ENCODE peak calls at places on chromosomes 12 and 14, in five cellular contexts. U is memory B cell, D is type B pancreatic cell, O is T-helper 17 cell, R is foreskin fibroblast. L is an unnamed sample.

GRCh38 chr12:56298828-56299227 is 1.3 kb downstream of the CS start:
- DNase-seq in D (no peak), O (no peak), U (no peak), R (no peak), L (no peak)

GRCh38 chr12:114562654-114563053 is 121.3 kb downstream of the TBX3 start:
- DNase-seq in R (no peak), U (no peak), D (no peak), O (no peak), L (no peak)

GRCh38 chr14:102645746-102646440 is 53.4 kb downstream of the RCOR1 start:
- DNase-seq in R (no peak), D (no peak), O (no peak), U (no peak), L (no peak)

GRCh38 chr14:71539660-71540285 is 392.5 kb upstream of the RGS6 start:
- DNase-seq in O (no peak), R (no peak), U (no peak), D (no peak), L (no peak)

GRCh38 chr14:92607702-92608429 is 94.3 kb downstream of the RIN3 start:
- DNase-seq in O (no peak), R (peak; percentile 76), U (no peak), D (no peak), L (no peak)

GRCh38 chr14:46377305-46377704 is 274.3 kb downstream of the RPL10L start:
- DNase-seq in U (no peak), O (no peak), D (no peak), R (no peak), L (no peak)

GRCh38 chr14:102591372-102591943 is 991 bp upstream of the RCOR1 start:
- DNase-seq in U (no peak), R (no peak), D (peak; percentile 75), O (peak; percentile 12), L (no peak)

GRCh38 chr12:55585817-55586216 is 13.5 kb downstream of the OR2AP1 start:
- DNase-seq in O (no peak), U (no peak), D (no peak), R (no peak), L (no peak)

GRCh38 chr12:6238875-6239274 is 38.7 kb downstream of the CD9 start:
- DNase-seq in R (no peak), O (no peak), D (no peak), U (no peak), L (no peak)

GRCh38 chr14:61578745-61579144 is 116.6 kb upstream of the HIF1A start:
- DNase-seq in D (no peak), U (no peak), O (no peak), R (no peak), L (no peak)

GRCh38 chr12:123471374-123472068 is 13.6 kb downstream of the SNRNP35 start:
- DNase-seq in U (no peak), O (no peak), R (peak; percentile 79), D (no peak), L (no peak)

GRCh38 chr12:93946542-93947150 is 201.7 kb upstream of the PLXNC1 start:
- DNase-seq in D (no peak), U (no peak), R (peak; percentile 64), O (no peak), L (no peak)

GRCh38 chr12:55619352-55620138 is 17.1 kb upstream of the OR10P1 start:
- DNase-seq in R (peak; percentile 77), O (no peak), U (peak; percentile 64), D (no peak), L (peak; percentile 72)

GRCh38 chr12:101051151-101051550 is 158.9 kb downstream of the SLC5A8 start:
- DNase-seq in O (no peak), D (no peak), U (no peak), R (no peak), L (no peak)

GRCh38 chr12:47881826-47882427 is 22.9 kb downstream of the VDR start:
- DNase-seq in R (peak; percentile 99), D (no peak), U (no peak), O (no peak), L (no peak)

GRCh38 chr12:58844161-58844560 is 76.1 kb downstream of the LRIG3 start:
- DNase-seq in O (no peak), R (no peak), U (no peak), D (no peak), L (no peak)

GRCh38 chr12:120544691-120545090 is 10.5 kb downstream of the RNF10 start:
- DNase-seq in R (no peak), U (no peak), D (no peak), O (no peak), L (no peak)

GRCh38 chr12:13940466-13940865 is 40.9 kb downstream of the GRIN2B start:
- DNase-seq in R (no peak), O (no peak), D (no peak), U (no peak), L (no peak)

GRCh38 chr12:15939111-15939510 is 28.0 kb downstream of the DERA start:
- DNase-seq in D (no peak), O (no peak), U (no peak), R (no peak), L (no peak)

GRCh38 chr12:95304673-95305198 is 87.1 kb downstream of the VEZT start:
- DNase-seq in D (no peak), U (no peak), R (no peak), O (no peak), L (no peak)

L was measured in GM13976.